ENCODE peak calls at places on chromosomes 5 and 9, in nine cellular contexts. D is HCEC 1CT; V is activated T-cell treated with anti-CD3 and anti-CD28 coated beads, Interleukin-2, amount 50 U/mL, for 48 hours; Z is GM13976; C is left ventricle myocardium superior; P is astrocyte of the spinal cord; X is kidney epithelial cell; R is heart left ventricle; B is stimulated activated naive CD4-positive, alpha-beta T cell. H is an unnamed sample.
A peak's percentile ranks its signal among the peaks of the same experiment; 100 is the strongest.

GRCh38 chr5:95864456-95864855 is 41.9 kb upstream of the GLRX start:
- DNase-seq in D (no peak), V (no peak), Z (no peak), C (no peak), P (no peak), X (no peak), R (no peak), B (no peak), H (no peak)

GRCh38 chr5:143205386-143205785 is 198.1 kb downstream of the NR3C1 start:
- DNase-seq in D (peak; percentile 92), V (no peak), Z (no peak), C (no peak), P (peak; percentile 93), X (peak; percentile 71), R (no peak), B (no peak), H (no peak)

GRCh38 chr9:35938474-35939145 is 19.3 kb downstream of the OR2S2 start:
- DNase-seq in D (no peak), V (no peak), Z (no peak), C (no peak), P (no peak), X (no peak), R (no peak), B (no peak), H (no peak)

GRCh38 chr9:89686134-89686533 is 81.3 kb downstream of the GADD45G start:
- DNase-seq in D (no peak), V (no peak), Z (no peak), C (no peak), P (no peak), X (no peak), R (no peak), B (no peak), H (no peak)

GRCh38 chr9:97766092-97766491 is 69.0 kb upstream of the XPA start:
- DNase-seq in D (peak; percentile 81), V (no peak), Z (no peak), C (no peak), P (no peak), X (no peak), R (no peak), B (no peak), H (no peak)

GRCh38 chr5:56900395-56900794 is 9.0 kb upstream of the SETD9 start:
- DNase-seq in D (peak; percentile 15), V (no peak), Z (peak; percentile 4), C (no peak), P (peak; percentile 47), X (no peak), R (no peak), B (no peak), H (no peak)

GRCh38 chr9:99828054-99828416 is 6.3 kb downstream of the NR4A3 start:
- DNase-seq in D (no peak), V (no peak), Z (no peak), C (no peak), P (no peak), X (no peak), R (no peak), B (no peak), H (no peak)

GRCh38 chr9:84493284-84493947 is 152.9 kb upstream of the SLC28A3 start:
- DNase-seq in D (no peak), V (no peak), Z (no peak), C (no peak), P (no peak), X (no peak), R (no peak), B (no peak), H (no peak)

GRCh38 chr9:133368249-133368881 is 7.5 kb downstream of the SURF4 start:
- DNase-seq in D (no peak), V (no peak), Z (no peak), C (no peak), P (peak; percentile 30), X (no peak), R (no peak), B (no peak), H (no peak)

GRCh38 chr5:53476531-53477480 is 3.6 kb upstream of the FST start:
- DNase-seq in D (no peak), V (no peak), Z (no peak), C (no peak), P (no peak), X (no peak), R (no peak), B (no peak), H (no peak)

GRCh38 chr5:53170748-53171349 is 61.3 kb upstream of the MOCS2 start:
- DNase-seq in D (peak; percentile 47), V (no peak), Z (peak; percentile 15), C (no peak), P (peak; percentile 49), X (no peak), R (no peak), B (no peak), H (no peak)

GRCh38 chr9:1049641-1050040 is 516 bp upstream of the DMRT2 start:
- DNase-seq in D (no peak), V (no peak), Z (no peak), C (no peak), P (no peak), X (no peak), R (no peak), B (no peak), H (no peak)

GRCh38 chr5:149380466-149381121 is 1.5 kb upstream of the IL17B start:
- DNase-seq in D (no peak), V (no peak), Z (no peak), C (peak; percentile 45), P (no peak), X (no peak), R (peak; percentile 46), B (no peak), H (no peak)

GRCh38 chr5:65108786-65109743 is 340.3 kb downstream of the CWC27 start:
- DNase-seq in D (peak; percentile 70), V (no peak), Z (no peak), C (no peak), P (peak; percentile 40), X (no peak), R (no peak), B (no peak), H (no peak)

GRCh38 chr5:179411161-179411841 is 66.0 kb upstream of the ADAMTS2 start:
- DNase-seq in D (no peak), V (no peak), Z (peak; percentile 17), C (no peak), P (no peak), X (no peak), R (no peak), B (no peak), H (no peak)

GRCh38 chr5:155311721-155312120 is 298.2 kb downstream of the KIF4B start:
- DNase-seq in D (no peak), V (no peak), Z (no peak), C (no peak), P (no peak), X (no peak), R (no peak), B (no peak), H (no peak)

GRCh38 chr9:85224729-85225128 is 517.0 kb downstream of the AGTPBP1 start:
- DNase-seq in D (no peak), V (no peak), Z (no peak), C (no peak), P (peak; percentile 87), X (peak; percentile 79), R (no peak), B (no peak), H (no peak)

GRCh38 chr5:132459983-132460834 is 30.4 kb downstream of the IRF1 start:
- DNase-seq in D (peak; percentile 17), V (no peak), Z (no peak), C (peak; percentile 57), P (no peak), X (no peak), R (peak; percentile 66), B (no peak), H (no peak)

GRCh38 chr9:10268500-10269485 is 344.0 kb downstream of the PTPRD start:
- DNase-seq in D (peak; percentile 46), V (no peak), Z (peak; percentile 15), C (no peak), P (peak; percentile 52), X (no peak), R (peak; percentile 14), B (no peak), H (peak; percentile 12)

GRCh38 chr9:127977877-127978647 is 2.7 kb downstream of the EEIG1 start:
- DNase-seq in D (peak; percentile 63), V (peak; percentile 45), Z (no peak), C (peak; percentile 76), P (peak; percentile 68), X (no peak), R (peak; percentile 63), B (no peak), H (no peak)

GRCh38 chr5:12354686-12355085 is 450.4 kb upstream of the CTNND2 start:
- DNase-seq in D (peak; percentile 7), V (no peak), Z (no peak), C (no peak), P (no peak), X (no peak), R (no peak), B (no peak), H (no peak)

GRCh38 chr9:31683126-31683525 is 701.3 kb upstream of the ACO1 start:
- DNase-seq in D (no peak), V (no peak), Z (no peak), C (no peak), P (peak; percentile 5), X (no peak), R (no peak), B (no peak), H (no peak)

GRCh38 chr9:83937861-83938455 is 16.7 kb upstream of the KIF27 start:
- DNase-seq in D (peak; percentile 58), V (no peak), Z (peak; percentile 57), C (no peak), P (peak; percentile 67), X (no peak), R (no peak), B (no peak), H (no peak)

GRCh38 chr5:135308752-135309151 is 90.3 kb downstream of the MACROH2A1 start:
- DNase-seq in D (peak; percentile 93), V (no peak), Z (no peak), C (no peak), P (peak; percentile 61), X (no peak), R (no peak), B (no peak), H (no peak)

GRCh38 chr5:170097934-170098333 is 7.8 kb upstream of the FOXI1 start:
- DNase-seq in D (no peak), V (no peak), Z (no peak), C (peak; percentile 38), P (no peak), X (no peak), R (no peak), B (no peak), H (no peak)

GRCh38 chr9:6006968-6007769 is 8.3 kb downstream of the RANBP6 start:
- DNase-seq in D (peak; percentile 82), V (peak; percentile 96), Z (peak; percentile 85), C (peak; percentile 91), P (peak; percentile 89), X (peak; percentile 56), R (peak; percentile 83), B (peak; percentile 87), H (peak; percentile 49)

GRCh38 chr9:5510360-5510931 is at the start of gene PDCD1LG2:
- DNase-seq in D (peak; percentile 81), V (peak; percentile 68), Z (peak; percentile 39), C (peak; percentile 43), P (peak; percentile 81), X (no peak), R (no peak), B (no peak), H (no peak)

GRCh38 chr9:107983191-107983603 is 493.6 kb upstream of the KLF4 start:
- DNase-seq in D (peak; percentile 32), V (no peak), Z (no peak), C (no peak), P (peak; percentile 23), X (peak; percentile 7), R (no peak), B (no peak), H (no peak)

GRCh38 chr9:14511452-14511851 is 181.8 kb downstream of the ZDHHC21 start:
- DNase-seq in D (no peak), V (no peak), Z (peak; percentile 23), C (no peak), P (no peak), X (no peak), R (no peak), B (no peak), H (no peak)

GRCh38 chr5:93574939-93575241 is 6.1 kb downstream of the NR2F1-AS1 start:
- DNase-seq in D (no peak), V (no peak), Z (no peak), C (no peak), P (peak; percentile 30), X (no peak), R (no peak), B (no peak), H (no peak)

GRCh38 chr5:72476265-72476664 is 30.9 kb downstream of the ZNF366 start:
- DNase-seq in D (no peak), V (no peak), Z (no peak), C (no peak), P (no peak), X (no peak), R (no peak), B (no peak), H (no peak)

H was measured in occipital lobe.